ENCODE peak calls at places on chromosomes 16 and 17, in six cellular contexts. V is stimulated activated CD4-positive, alpha-beta T cell treated with anti-CD3 and anti-CD28 coated beads, Interleukin-4, amount 100 ng/mL, for 48 hours; I is mucosa of gallbladder; Q is SHP77; S is left ventricle myocardium inferior; G is Caki2. Y is an unnamed sample.

GRCh38 chr17:1073241-1073962 is 76.5 kb downstream of the TIMM22 start:
- DNase-seq in V (no peak), I (no peak), S (no peak), Q (peak; percentile 81), G (no peak), Y (no peak)

GRCh38 chr17:34299017-34299416 is 13.5 kb downstream of the CCL11 start:
- DNase-seq in S (no peak), V (no peak), G (no peak), I (no peak), Q (no peak), Y (no peak)

GRCh38 chr16:69837380-69837779 is 75.2 kb downstream of the WWP2 start:
- DNase-seq in S (no peak), V (no peak), G (no peak), I (no peak), Q (no peak), Y (no peak)

GRCh38 chr17:7755095-7755890 is 37.7 kb downstream of the DNAH2 start:
- DNase-seq in V (no peak), S (no peak), G (no peak), Q (no peak), I (no peak), Y (no peak)

GRCh38 chr16:3655030-3655790 is 719 bp downstream of the DNASE1 start:
- DNase-seq in G (no peak), I (no peak), S (no peak), V (no peak), Q (no peak), Y (no peak)

GRCh38 chr16:7691533-7691932 is 358.9 kb downstream of the RBFOX1 start:
- DNase-seq in S (no peak), G (no peak), Q (no peak), I (no peak), V (no peak), Y (no peak)

GRCh38 chr16:85360323-85361277 is 248.3 kb upstream of the CIBAR2 start:
- DNase-seq in V (no peak), I (peak; percentile 38), Q (peak; percentile 98), G (no peak), S (no peak), Y (peak; percentile 88)

GRCh38 chr17:77827461-77827968 is 131.0 kb upstream of the TNRC6C start:
- DNase-seq in S (no peak), V (no peak), I (no peak), Q (no peak), G (no peak), Y (no peak)

GRCh38 chr16:13633381-13633861 is 286.5 kb upstream of the ERCC4 start:
- DNase-seq in G (peak; percentile 33), I (no peak), V (no peak), Q (no peak), S (no peak), Y (no peak)

GRCh38 chr17:80709090-80709695 is 164.6 kb downstream of the RPTOR start:
- DNase-seq in I (no peak), S (no peak), Q (no peak), G (no peak), V (no peak), Y (no peak)

GRCh38 chr17:67421869-67422273 is 44.8 kb downstream of the PITPNC1 start:
- DNase-seq in G (peak; percentile 99), S (no peak), Q (no peak), I (peak; percentile 78), V (peak; percentile 28), Y (no peak)

GRCh38 chr17:57649731-57650484 is 95.2 kb downstream of the CCDC182 start:
- DNase-seq in S (no peak), I (no peak), V (no peak), Q (no peak), G (no peak), Y (no peak)

GRCh38 chr16:13902677-13903076 is 17.3 kb upstream of the ERCC4 start:
- DNase-seq in V (no peak), I (no peak), S (no peak), Q (no peak), G (no peak), Y (no peak)

GRCh38 chr16:68070249-68070725 is 14.9 kb upstream of the NFATC3 start:
- DNase-seq in G (no peak), V (no peak), Q (no peak), S (no peak), I (no peak), Y (no peak)

GRCh38 chr16:22694887-22695382 is 119.0 kb upstream of the HS3ST2 start:
- DNase-seq in I (peak; percentile 42), S (no peak), G (no peak), V (no peak), Q (no peak), Y (no peak)

Y was measured in SK-N-DZ.